ENCODE peak calls at places on chromosomes 7 and 10, in seven cellular contexts. X is progenitor cell of endocrine pancreas, J is fibroblast of the aortic adventitia, D is BE2C, A is bronchial epithelial cell, G is lung, B is spleen. C is an unnamed sample.

GRCh38 chr7:33770581-33770980 is 134.8 kb upstream of the BMPER start:
- DNase-seq in D (no peak), X (no peak), B (no peak), G (no peak), J (peak; percentile 57), A (no peak), C (no peak)

GRCh38 chr7:96833701-96834453 is 124.2 kb upstream of the SEM1 start:
- DNase-seq in J (peak; percentile 1), A (peak; percentile 14), B (no peak), G (no peak), X (no peak), D (no peak), C (no peak)

GRCh38 chr10:75079436-75080083 is 31.9 kb upstream of the SAMD8 start:
- DNase-seq in B (no peak), X (no peak), D (no peak), J (no peak), A (peak; percentile 57), G (no peak), C (no peak)

GRCh38 chr7:27147211-27148030 is at the start of gene HOXA6:
- DNase-seq in X (no peak), G (no peak), J (no peak), A (no peak), B (peak; percentile 80), D (peak; percentile 55), C (no peak)

GRCh38 chr7:79434098-79434497 is 19.4 kb downstream of the MAGI2 start:
- DNase-seq in X (no peak), A (peak; percentile 90), J (peak; percentile 73), D (no peak), G (no peak), B (no peak), C (no peak)

GRCh38 chr7:44854644-44855364 is 6.9 kb upstream of the H2AZ2 start:
- DNase-seq in A (peak; percentile 39), D (no peak), X (no peak), J (no peak), B (no peak), G (no peak), C (no peak)

GRCh38 chr10:103186128-103186527 is 6.9 kb downstream of the NT5C2 start:
- DNase-seq in B (no peak), X (no peak), J (no peak), G (no peak), D (no peak), A (peak; percentile 52), C (no peak)

GRCh38 chr7:129615018-129615417 is 3.5 kb downstream of the NRF1 start:
- DNase-seq in B (no peak), X (no peak), A (peak; percentile 83), J (no peak), G (no peak), D (no peak), C (peak; percentile 61)

GRCh38 chr10:75612904-75613684 is 181.7 kb downstream of the LRMDA start:
- DNase-seq in D (no peak), X (no peak), G (no peak), J (peak; percentile 98), B (no peak), A (no peak), C (no peak)

GRCh38 chr10:121070257-121070656 is 219.1 kb downstream of the WDR11 start:
- DNase-seq in B (no peak), J (no peak), G (no peak), X (no peak), D (no peak), A (peak; percentile 48), C (no peak)

GRCh38 chr7:33816106-33816505 is 89.2 kb upstream of the BMPER start:
- DNase-seq in B (no peak), A (no peak), X (no peak), J (no peak), G (no peak), D (no peak), C (peak; percentile 6)

GRCh38 chr7:25073451-25073850 is 51.6 kb downstream of the CYCS start:
- DNase-seq in B (no peak), G (no peak), X (no peak), A (no peak), J (peak; percentile 73), D (no peak), C (no peak)

GRCh38 chr10:24737001-24737400 is 13.3 kb upstream of the ARHGAP21 start:
- DNase-seq in A (no peak), B (no peak), D (no peak), G (no peak), X (no peak), J (peak; percentile 45), C (no peak)

GRCh38 chr10:33858326-33858725 is 523.9 kb upstream of the NRP1 start:
- DNase-seq in A (no peak), D (no peak), B (no peak), G (no peak), X (no peak), J (no peak), C (no peak)

GRCh38 chr7:27179503-27180430 is 5.3 kb downstream of the HOXA11 start:
- DNase-seq in J (peak; percentile 52), A (no peak), X (peak; percentile 68), G (peak; percentile 52), D (peak; percentile 70), B (peak; percentile 89), C (peak; percentile 73)

GRCh38 chr7:42720871-42721835 is 190.7 kb downstream of the C7orf25 start:
- DNase-seq in B (no peak), J (peak; percentile 39), D (no peak), G (no peak), A (no peak), X (no peak), C (no peak)

GRCh38 chr10:3057946-3058345 is 9.4 kb upstream of the PFKP start:
- DNase-seq in G (no peak), J (no peak), A (no peak), D (no peak), B (no peak), X (no peak), C (no peak)

GRCh38 chr7:92831716-92832622 is 4.4 kb downstream of the CDK6 start:
- DNase-seq in B (no peak), D (peak; percentile 32), X (no peak), A (peak; percentile 69), G (no peak), J (peak; percentile 83), C (no peak)

GRCh38 chr10:30495687-30496086 is 61.7 kb downstream of the MAP3K8 start:
- DNase-seq in B (no peak), D (no peak), A (peak; percentile 25), G (no peak), J (peak; percentile 17), X (no peak), C (no peak)

GRCh38 chr7:2719007-2719406 is 31.0 kb downstream of the AMZ1 start:
- DNase-seq in X (no peak), J (no peak), D (peak; percentile 62), B (peak; percentile 88), G (no peak), A (no peak), C (peak; percentile 88)

GRCh38 chr10:131701131-131701947 is 199.5 kb upstream of the PPP2R2D start:
- DNase-seq in G (no peak), A (no peak), D (no peak), B (peak; percentile 38), X (peak; percentile 6), J (no peak), C (no peak)

GRCh38 chr7:77182261-77182660 is 17.4 kb downstream of the FGL2 start:
- DNase-seq in J (no peak), B (no peak), G (no peak), A (no peak), X (no peak), D (no peak), C (no peak)

DNA sequence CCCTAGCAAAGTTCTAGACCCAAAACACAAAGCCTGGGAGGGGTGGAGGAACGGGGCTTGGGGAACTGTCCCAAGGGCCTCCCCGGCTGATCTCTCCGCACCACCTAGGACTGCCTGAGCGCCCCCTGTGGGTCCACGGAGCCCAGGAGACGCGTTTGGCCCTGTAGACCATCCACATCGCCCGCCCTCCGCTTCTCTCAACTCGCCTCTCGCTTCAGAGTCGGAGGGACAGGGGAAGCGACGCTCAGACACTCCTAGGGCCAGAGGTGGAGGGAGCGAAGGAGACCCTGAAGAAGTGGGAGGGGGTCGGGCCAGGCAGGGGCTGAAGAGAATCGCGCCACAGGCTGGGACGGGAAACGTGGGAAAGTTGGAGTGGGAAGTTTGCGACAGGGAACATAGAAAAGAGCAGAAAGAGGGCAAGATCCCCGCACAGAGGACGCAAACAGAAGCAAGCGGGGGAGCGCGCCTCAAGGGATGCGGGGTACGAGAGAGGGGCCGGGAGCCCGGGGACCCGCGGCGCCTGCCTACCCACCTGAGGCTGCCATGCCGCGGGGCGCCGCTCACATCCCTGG is 378 bp downstream of the PIK3AP1 start:
- DNase-seq in A (no peak), J (no peak), G (peak; percentile 53), B (peak; percentile 96), X (peak; percentile 50), D (peak; percentile 19), C (peak; percentile 85)
- TF ChIP-seq CTCF in A (peak; percentile 24), J (no peak), G (peak; percentile 17), B (peak; percentile 83), X (peak; percentile 66), D (peak; percentile 21), C (peak; percentile 72)

GRCh38 chr10:6191147-6191546 is 11.6 kb upstream of the PFKFB3 start:
- DNase-seq in X (no peak), D (no peak), G (no peak), B (no peak), A (no peak), J (no peak), C (no peak)
- TF ChIP-seq CTCF in X (no peak), D (no peak), G (no peak), B (no peak), A (no peak), J (no peak), C (no peak)

DNA sequence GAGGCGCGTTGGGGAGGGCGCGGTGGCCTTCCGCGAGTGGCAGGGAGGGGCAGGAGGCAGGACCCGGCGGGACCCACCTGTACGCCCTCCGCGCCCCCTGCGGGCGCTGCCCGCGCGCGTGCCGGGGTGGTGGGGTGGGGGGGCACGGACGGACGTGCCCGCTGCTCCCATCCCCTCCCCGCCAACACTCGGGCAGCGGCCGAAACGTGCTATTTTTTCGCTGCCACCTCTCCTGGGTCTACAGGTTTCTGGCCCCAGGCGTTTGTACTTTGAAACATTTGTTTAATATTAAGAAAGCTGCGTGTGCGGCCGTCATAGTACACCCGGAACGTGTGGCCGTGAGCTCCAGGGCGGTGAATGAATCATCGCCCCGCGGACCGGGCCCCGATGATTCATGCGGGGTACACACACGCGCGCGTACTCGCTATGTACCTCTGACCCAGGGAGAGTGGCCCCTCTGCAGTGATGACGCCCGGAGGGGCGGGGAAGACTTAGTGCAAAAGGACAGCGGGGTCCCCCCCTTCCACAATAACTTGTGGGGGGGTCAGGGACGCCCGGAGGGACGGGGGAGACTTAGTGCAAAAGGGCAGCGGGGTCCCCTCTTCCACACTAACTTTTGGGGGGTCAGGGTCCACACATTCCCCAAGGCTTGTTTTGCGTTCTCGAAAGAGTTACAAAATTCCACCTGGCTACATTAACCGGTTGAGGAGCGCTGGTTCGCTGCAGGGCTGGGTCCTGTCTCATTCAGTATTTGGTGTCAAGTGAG is 56.6 kb upstream of the PCGF5 start:
- DNase-seq in J (peak; percentile 72), X (peak; percentile 25), D (peak; percentile 24), A (peak; percentile 72), G (peak; percentile 66), B (peak; percentile 89), C (peak; percentile 88)
- TF ChIP-seq CTCF in J (no peak), X (peak; percentile 18), D (no peak), A (no peak), G (no peak), B (peak; percentile 39), C (no peak)

DNA sequence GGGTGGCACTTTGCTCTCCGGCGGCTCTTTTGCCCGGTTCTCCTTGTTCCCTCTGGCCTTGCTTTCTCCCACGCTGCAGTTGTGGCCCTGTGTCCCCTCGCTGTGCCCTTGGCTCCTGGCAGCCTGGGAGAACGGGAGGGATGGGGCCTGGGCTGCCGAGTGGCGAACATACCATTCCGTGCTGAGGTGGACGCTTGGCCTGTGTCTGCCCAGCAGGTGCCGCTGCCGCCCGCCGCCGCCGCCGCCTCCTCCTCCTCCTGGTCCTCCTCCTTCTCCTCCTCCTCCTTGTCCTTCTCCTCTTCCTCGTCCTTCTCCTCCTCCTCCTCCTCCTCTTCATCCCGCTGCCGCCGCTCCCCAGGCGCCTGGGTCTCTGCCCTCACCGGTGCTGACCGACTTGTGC is 36.0 kb downstream of the AGAP3 start:
- DNase-seq in G (no peak), B (no peak), D (no peak), A (no peak), J (no peak), X (no peak), C (no peak)
- TF ChIP-seq CTCF in G (no peak), B (no peak), D (no peak), A (peak; percentile 28), J (no peak), X (peak; percentile 16), C (no peak)

C was measured in activated CD8-positive, alpha-beta T cell treated with anti-CD3 and anti-CD28 coated beads for 36 hours.